ENCODE peak calls at places on chromosomes 16 and 17, in six cellular contexts. M, K, V, H, F and A are unnamed samples.

GRCh38 chr17:50111687-50112655 is 16.8 kb downstream of the PDK2 start:
- DNase-seq in M (no peak), F (no peak), H (no peak), V (no peak), K (no peak), A (no peak)

GRCh38 chr17:68176770-68177169 is 71.1 kb upstream of the AMZ2 start:
- DNase-seq in F (no peak), H (peak), M (no peak), V (no peak), K (no peak), A (no peak)

GRCh38 chr16:49599281-49599680 is 225.7 kb downstream of the C16orf78 start:
- DNase-seq in M (no peak), V (no peak), F (no peak), K (no peak), H (no peak), A (no peak)

GRCh38 chr17:29570521-29570920 is 2.0 kb downstream of the TP53I13 start:
- DNase-seq in M (no peak), V (no peak), K (no peak), H (peak), F (no peak), A (no peak)

GRCh38 chr16:58197314-58198012 is 443 bp downstream of the CSNK2A2 start:
- DNase-seq in K (peak), H (no peak), F (no peak), M (peak), V (no peak), A (peak)

GRCh38 chr16:57038151-57038550 is 48.8 kb downstream of the NLRC5 start:
- DNase-seq in V (no peak), M (no peak), K (no peak), H (no peak), F (no peak), A (no peak)

GRCh38 chr17:57739402-57740224 is 5.5 kb downstream of the CCDC182 start:
- DNase-seq in F (no peak), V (peak), H (no peak), M (peak), K (peak), A (no peak)

GRCh38 chr16:23505180-23505665 is 5.1 kb downstream of the GGA2 start:
- DNase-seq in K (no peak), V (no peak), H (no peak), M (no peak), F (no peak), A (no peak)

GRCh38 chr17:76384222-76384986 is at the start of gene SPHK1:
- DNase-seq in K (peak), F (peak), V (no peak), H (peak), M (peak), A (peak)

GRCh38 chr17:50214986-50215730 is 13.7 kb upstream of the COL1A1 start:
- DNase-seq in H (no peak), V (no peak), K (no peak), M (no peak), F (no peak), A (no peak)

GRCh38 chr17:57536789-57537523 is 208.1 kb downstream of the CCDC182 start:
- DNase-seq in H (no peak), K (no peak), F (no peak), M (no peak), V (no peak), A (no peak)

GRCh38 chr16:10770907-10771306 is 27.3 kb downstream of the NUBP1 start:
- DNase-seq in M (no peak), H (no peak), F (no peak), K (no peak), V (peak), A (no peak)

GRCh38 chr16:84699147-84699711 is 571 bp upstream of the USP10 start:
- DNase-seq in F (no peak), H (no peak), K (no peak), M (no peak), V (no peak), A (no peak)